ENCODE peak calls at places on chromosomes 16 and 17, in ten cellular contexts. A, Q, M, H, G, T, S, N, U and Z are unnamed samples.

GRCh38 chr17:7842950-7843535 is 9.0 kb downstream of the KDM6B start:
- DNase-seq in A (peak; percentile 49), Q (peak; percentile 54), M (peak; percentile 97), H (peak; percentile 75), G (no peak), T (peak; percentile 61), S (peak; percentile 97), N (peak; percentile 55), U (peak; percentile 87), Z (peak; percentile 88)

GRCh38 chr17:8576895-8577294 is 53.6 kb downstream of the MYH10 start:
- DNase-seq in A (no peak), Q (no peak), M (no peak), H (no peak), G (no peak), T (no peak), S (no peak), N (no peak), U (no peak), Z (no peak)

GRCh38 chr16:70804153-70804728 is 3.3 kb upstream of the VAC14 start:
- DNase-seq in A (no peak), Q (no peak), M (peak; percentile 78), H (no peak), G (no peak), T (no peak), S (peak; percentile 77), N (no peak), U (no peak), Z (peak; percentile 18)

GRCh38 chr16:6643083-6643686 is 689.5 kb upstream of the RBFOX1 start:
- DNase-seq in A (peak; percentile 47), Q (peak; percentile 59), M (peak; percentile 57), H (no peak), G (no peak), T (peak; percentile 17), S (peak; percentile 54), N (peak; percentile 58), U (peak; percentile 55), Z (peak; percentile 81)

GRCh38 chr16:78768723-78769122 is 669.3 kb downstream of the WWOX start:
- DNase-seq in A (no peak), Q (peak; percentile 45), M (no peak), H (no peak), G (no peak), T (no peak), S (no peak), N (no peak), U (no peak), Z (no peak)

GRCh38 chr16:80852261-80852872 is 48.0 kb upstream of the CDYL2 start:
- DNase-seq in A (peak; percentile 31), Q (peak; percentile 48), M (peak; percentile 43), H (no peak), G (no peak), T (no peak), S (no peak), N (no peak), U (no peak), Z (peak; percentile 8)

GRCh38 chr16:19131809-19132777 is 18.3 kb downstream of the ITPRIPL2 start:
- DNase-seq in A (no peak), Q (no peak), M (peak; percentile 19), H (no peak), G (no peak), T (no peak), S (peak; percentile 72), N (no peak), U (no peak), Z (no peak)

GRCh38 chr16:85057212-85057889 is 29.8 kb downstream of the KIAA0513 start:
- DNase-seq in A (peak; percentile 45), Q (no peak), M (no peak), H (no peak), G (no peak), T (no peak), S (no peak), N (no peak), U (no peak), Z (no peak)

GRCh38 chr17:66491665-66492064 is 189.3 kb downstream of the PRKCA start:
- DNase-seq in A (no peak), Q (no peak), M (no peak), H (no peak), G (no peak), T (no peak), S (no peak), N (no peak), U (no peak), Z (no peak)

GRCh38 chr17:49600949-49601348 is 25.3 kb downstream of the NXPH3 start:
- DNase-seq in A (no peak), Q (no peak), M (no peak), H (no peak), G (no peak), T (no peak), S (no peak), N (no peak), U (no peak), Z (no peak)

GRCh38 chr16:47037396-47037745 is 63.9 kb upstream of the DNAJA2 start:
- DNase-seq in A (peak; percentile 38), Q (peak; percentile 48), M (no peak), H (no peak), G (no peak), T (peak; percentile 22), S (no peak), N (no peak), U (no peak), Z (no peak)

GRCh38 chr17:68972119-68972704 is 17.0 kb upstream of the ABCA8 start:
- DNase-seq in A (peak; percentile 33), Q (peak; percentile 50), M (peak; percentile 68), H (no peak), G (no peak), T (no peak), S (peak; percentile 41), N (no peak), U (no peak), Z (peak; percentile 82)

GRCh38 chr16:30077656-30078055 is 1.9 kb downstream of the PPP4C start:
- DNase-seq in A (no peak), Q (no peak), M (peak; percentile 78), H (no peak), G (no peak), T (no peak), S (peak; percentile 68), N (no peak), U (no peak), Z (no peak)
- H3K4me3 ChIP-seq in A (no peak overlapping the region), Q (no peak overlapping the region), M (peak overlapping the region; percentile 81), H (no peak overlapping the region), G (no peak overlapping the region), T (no peak overlapping the region), S (no peak overlapping the region), N (no peak overlapping the region), U (no peak overlapping the region), Z (peak overlapping the region; percentile 96)

GRCh38 chr17:46950615-46950996 is 27.6 kb downstream of the GOSR2 start:
- DNase-seq in A (no peak), Q (no peak), M (no peak), H (no peak), G (no peak), T (no peak), S (no peak), N (no peak), U (no peak), Z (no peak)

GRCh38 chr17:46947236-46947635 is 24.3 kb downstream of the GOSR2 start:
- DNase-seq in A (no peak), Q (no peak), M (no peak), H (no peak), G (no peak), T (no peak), S (no peak), N (no peak), U (no peak), Z (no peak)

GRCh38 chr17:46950997-46951621 is 27.9 kb downstream of the RPRML start:
- DNase-seq in A (no peak), Q (peak; percentile 41), M (no peak), H (no peak), G (no peak), T (no peak), S (no peak), N (no peak), U (no peak), Z (no peak)

GRCh38 chr17:46949291-46950174 is 26.6 kb downstream of the GOSR2 start:
- DNase-seq in A (no peak), Q (no peak), M (peak; percentile 66), H (no peak), G (no peak), T (no peak), S (no peak), N (no peak), U (no peak), Z (no peak)

GRCh38 chr17:46948544-46948943 is 25.6 kb downstream of the GOSR2 start:
- DNase-seq in A (no peak), Q (no peak), M (no peak), H (no peak), G (no peak), T (no peak), S (no peak), N (no peak), U (no peak), Z (no peak)
- H3K4me1 ChIP-seq in A (no peaks in the 10 kb centered on the region), Q (peaks cover 10% of the 10 kb centered on the region), M (peaks cover 3% of the 10 kb centered on the region), H (no peaks in the 10 kb centered on the region), G (peaks cover 12% of the 10 kb centered on the region), T (peaks cover 9% of the 10 kb centered on the region), S (peaks cover 5% of the 10 kb centered on the region), N (peaks cover 12% of the 10 kb centered on the region), U (peaks cover 8% of the 10 kb centered on the region), Z (peaks cover 8% of the 10 kb centered on the region)

DNA sequence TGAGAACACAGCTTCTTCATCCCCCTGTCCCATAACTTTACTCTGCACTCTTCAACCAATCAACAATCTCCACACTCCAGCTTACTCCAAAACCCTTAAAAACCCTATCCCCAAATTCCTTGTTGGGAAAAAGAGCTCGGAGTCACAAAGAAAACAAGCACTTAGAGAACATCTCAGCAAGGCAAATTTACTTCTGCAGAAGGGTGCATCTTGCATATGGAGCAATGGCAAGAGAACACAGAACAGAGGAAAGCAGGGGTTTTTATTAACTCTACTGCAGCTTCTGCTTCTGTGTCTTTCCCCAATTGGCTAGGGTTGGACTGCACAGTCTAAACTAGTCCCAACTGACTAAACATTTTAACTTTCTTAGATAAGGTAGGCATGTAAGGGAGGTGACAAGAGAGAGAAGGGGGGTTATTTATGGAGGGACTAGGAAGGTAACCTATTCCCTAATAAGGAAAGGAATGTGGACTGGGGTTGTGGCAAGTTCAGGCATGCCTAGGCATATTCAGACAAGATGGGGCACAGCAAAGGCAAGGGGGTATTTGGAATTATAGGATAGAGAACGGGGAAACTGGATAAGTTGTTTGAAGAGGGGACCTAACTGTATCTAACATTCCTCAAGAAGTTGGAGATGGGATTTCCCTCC is 125.5 kb downstream of the CACNG3 start:
- DNase-seq in A (no peak), Q (no peak), M (no peak), H (no peak), G (no peak), T (no peak), S (no peak), N (no peak), U (no peak), Z (no peak)
- H3K9me3 ChIP-seq in A (no peaks in the 10 kb centered on the region), Q (peaks cover 7% of the 10 kb centered on the region), M (no peaks in the 10 kb centered on the region), H (peaks cover 39% of the 10 kb centered on the region), G (peaks cover 28% of the 10 kb centered on the region), T (no peaks in the 10 kb centered on the region), S (peaks cover 13% of the 10 kb centered on the region), N (peaks cover 58% of the 10 kb centered on the region), U (no peaks in the 10 kb centered on the region), Z (peaks cover 26% of the 10 kb centered on the region)

DNA sequence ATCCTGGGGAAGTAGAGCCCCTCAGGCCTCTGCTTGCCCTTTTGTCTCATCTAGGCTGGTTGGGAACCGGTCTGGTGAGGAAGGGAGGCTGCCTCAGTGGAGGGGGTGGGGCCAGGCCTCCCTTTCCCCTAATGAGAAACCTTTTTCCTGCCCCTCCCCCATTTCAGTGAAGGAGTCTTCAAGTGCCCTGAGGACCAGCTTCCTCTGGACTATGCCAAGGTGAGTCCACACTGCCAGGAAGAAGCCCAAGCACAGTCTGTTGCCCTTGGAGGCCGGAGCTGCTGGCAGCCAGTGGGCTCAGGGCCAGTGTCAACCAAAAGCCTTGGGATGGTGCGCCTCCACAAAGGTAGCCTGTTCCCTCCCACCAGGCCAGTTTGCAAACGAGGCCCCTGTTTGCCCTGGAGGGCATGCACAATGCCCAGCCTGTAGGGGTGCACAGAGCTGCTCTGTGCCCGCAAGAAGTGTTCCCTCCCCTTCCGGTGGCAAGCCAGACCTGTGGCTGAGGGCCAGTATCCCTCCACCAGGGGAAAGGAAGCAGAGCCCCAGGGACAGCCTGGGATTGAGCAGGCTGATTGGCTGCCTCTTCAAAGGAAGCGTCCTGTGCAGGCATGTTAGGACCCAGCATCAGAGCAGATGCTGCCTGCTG is 3.4 kb downstream of the TRAF4 start:
- DNase-seq in A (no peak), Q (no peak), M (no peak), H (no peak), G (no peak), T (no peak), S (no peak), N (no peak), U (no peak), Z (no peak)
- H3K4me3 ChIP-seq in A (peak overlapping the region; percentile 98), Q (peak overlapping the region; percentile 78), M (no peak overlapping the region), H (no peak overlapping the region), G (peak overlapping the region; percentile 56), T (no peak overlapping the region), S (no peak overlapping the region), N (no peak overlapping the region), U (no peak overlapping the region), Z (no peak overlapping the region)